ENCODE peak calls at places on chromosome 21, in four cellular contexts. W, M, N and R are unnamed samples.

GRCh38 chr21:44527983-44528633 is 11.9 kb downstream of the KRTAP10-1 start:
- DNase-seq in W (no peak), N (peak; percentile 34), M (no peak), R (no peak)

GRCh38 chr21:36097427-36098230 is 27.8 kb downstream of the CBR1 start:
- DNase-seq in W (no peak), N (no peak), M (peak; percentile 49), R (no peak)

GRCh38 chr21:37574751-37575150 is 208.2 kb downstream of the DYRK1A start:
- DNase-seq in W (no peak), N (no peak), M (no peak), R (no peak)

GRCh38 chr21:17688912-17689874 is 76.5 kb upstream of the BTG3 start:
- DNase-seq in W (peak; percentile 59), M (peak; percentile 26), N (peak; percentile 57), R (no peak)

GRCh38 chr21:44290327-44291077 is 4.8 kb downstream of the AIRE start:
- DNase-seq in N (no peak), W (no peak), M (no peak), R (no peak)

GRCh38 chr21:25578070-25578961 is 29.0 kb downstream of the MRPL39 start:
- DNase-seq in M (peak; percentile 89), W (no peak), N (no peak), R (no peak)

GRCh38 chr21:21230672-21231071 is 232.5 kb downstream of the NCAM2 start:
- DNase-seq in M (no peak), N (no peak), W (no peak), R (no peak)

GRCh38 chr21:45358711-45359310 is 46.2 kb upstream of the COL18A1 start:
- DNase-seq in N (peak; percentile 26), M (no peak), W (no peak), R (no peak)

GRCh38 chr21:37563641-37564340 is 197.2 kb downstream of the DYRK1A start:
- DNase-seq in M (peak; percentile 97), N (peak; percentile 96), W (peak; percentile 93), R (peak; percentile 80)

GRCh38 chr21:45327458-45328197 is 39.9 kb upstream of the POFUT2 start:
- DNase-seq in M (no peak), N (peak; percentile 46), W (no peak), R (no peak)

GRCh38 chr21:22278366-22278765 is 1280.2 kb downstream of the NCAM2 start:
- DNase-seq in N (no peak), W (no peak), M (no peak), R (no peak)

GRCh38 chr21:37866027-37866426 is 50.2 kb downstream of the KCNJ6 start:
- DNase-seq in W (peak; percentile 2), M (peak; percentile 16), N (peak; percentile 52), R (no peak)

GRCh38 chr21:22791986-22792560 is 1793.9 kb downstream of the NCAM2 start:
- DNase-seq in N (no peak), W (peak; percentile 32), M (peak; percentile 42), R (peak; percentile 4)

GRCh38 chr21:46021978-46022544 is 40.5 kb downstream of the COL6A1 start:
- DNase-seq in W (no peak), N (no peak), M (no peak), R (no peak)

GRCh38 chr21:37408464-37409193 is 42.1 kb downstream of the DYRK1A start:
- DNase-seq in W (no peak), N (no peak), M (no peak), R (no peak)

GRCh38 chr21:46122241-46122671 is 24.3 kb downstream of the COL6A2 start:
- DNase-seq in N (peak; percentile 39), W (peak; percentile 23), M (no peak), R (no peak)

GRCh38 chr21:27268290-27268689 is 301.4 kb upstream of the ADAMTS5 start:
- DNase-seq in M (no peak), N (no peak), W (no peak), R (no peak)

GRCh38 chr21:45410865-45411809 is 6.2 kb downstream of the COL18A1 start:
- DNase-seq in W (no peak), M (no peak), N (no peak), R (no peak)

GRCh38 chr21:26116456-26117011 is 54.0 kb downstream of the APP start:
- DNase-seq in W (no peak), N (no peak), M (no peak), R (no peak)

GRCh38 chr21:46594276-46594675 is 10.6 kb downstream of the S100B start:
- DNase-seq in M (no peak), W (no peak), N (no peak), R (no peak)

GRCh38 chr21:46634427-46634826 is 1.0 kb upstream of the PRMT2 start:
- DNase-seq in W (no peak), N (no peak), M (no peak), R (no peak)

GRCh38 chr21:38136201-38136600 is 120.6 kb upstream of the KCNJ15 start:
- DNase-seq in M (no peak), N (no peak), W (peak; percentile 56), R (no peak)

GRCh38 chr21:36665806-36666205 is 33.1 kb upstream of the SIM2 start:
- DNase-seq in N (no peak), M (no peak), W (no peak), R (no peak)

GRCh38 chr21:36429672-36430546 is 44.7 kb downstream of the CHAF1B start:
- DNase-seq in N (peak; percentile 81), W (peak; percentile 92), M (peak; percentile 88), R (peak; percentile 49)

GRCh38 chr21:26447932-26448331 is 125.2 kb downstream of the CYYR1 start:
- DNase-seq in W (no peak), M (no peak), N (no peak), R (no peak)

GRCh38 chr21:39096754-39097153 is 86.5 kb downstream of the PSMG1 start:
- DNase-seq in W (no peak), N (no peak), M (no peak), R (no peak)

GRCh38 chr21:42784276-42784675 is 95.1 kb downstream of the WDR4 start:
- DNase-seq in W (no peak), M (no peak), N (no peak), R (no peak)
- H3K4me3 ChIP-seq in W (no peak overlapping the region), M (no peak overlapping the region), N (peak overlapping the region; percentile 36), R (peak overlapping the region; percentile 7)

GRCh38 chr21:34886554-34887385 is 162.3 kb downstream of the RUNX1 start:
- DNase-seq in M (peak; percentile 39), N (peak; percentile 69), W (no peak), R (no peak)
- H3K4me3 ChIP-seq in M (peak overlapping the region; percentile 89), N (peak overlapping the region; percentile 70), W (peak overlapping the region; percentile 72), R (peak overlapping the region; percentile 61)

DNA sequence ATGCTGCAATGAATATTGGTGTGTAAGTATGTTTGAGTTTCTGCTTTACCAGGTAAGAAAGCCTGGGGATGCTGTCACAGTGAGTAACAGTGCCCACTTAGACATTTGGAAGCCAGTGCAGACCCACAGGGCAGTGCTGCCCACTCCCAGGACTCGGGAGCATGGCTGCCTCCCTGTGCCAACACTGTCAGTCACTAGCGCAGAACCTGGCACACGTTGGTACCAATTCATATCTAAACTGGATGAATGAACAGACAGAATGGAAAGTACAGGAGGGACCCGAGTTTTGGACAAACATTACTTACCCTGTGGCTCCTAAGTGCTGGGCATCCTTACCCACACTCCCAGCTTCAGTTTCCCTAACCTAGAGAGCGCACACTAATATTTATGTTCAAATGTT is 1.6 kb upstream of the EVA1C start:
- DNase-seq in M (no peak), W (no peak), N (no peak), R (no peak)
- H3K4me3 ChIP-seq in M (no peak overlapping the region), W (peak overlapping the region; percentile 58), N (peak overlapping the region; percentile 73), R (no peak overlapping the region)

DNA sequence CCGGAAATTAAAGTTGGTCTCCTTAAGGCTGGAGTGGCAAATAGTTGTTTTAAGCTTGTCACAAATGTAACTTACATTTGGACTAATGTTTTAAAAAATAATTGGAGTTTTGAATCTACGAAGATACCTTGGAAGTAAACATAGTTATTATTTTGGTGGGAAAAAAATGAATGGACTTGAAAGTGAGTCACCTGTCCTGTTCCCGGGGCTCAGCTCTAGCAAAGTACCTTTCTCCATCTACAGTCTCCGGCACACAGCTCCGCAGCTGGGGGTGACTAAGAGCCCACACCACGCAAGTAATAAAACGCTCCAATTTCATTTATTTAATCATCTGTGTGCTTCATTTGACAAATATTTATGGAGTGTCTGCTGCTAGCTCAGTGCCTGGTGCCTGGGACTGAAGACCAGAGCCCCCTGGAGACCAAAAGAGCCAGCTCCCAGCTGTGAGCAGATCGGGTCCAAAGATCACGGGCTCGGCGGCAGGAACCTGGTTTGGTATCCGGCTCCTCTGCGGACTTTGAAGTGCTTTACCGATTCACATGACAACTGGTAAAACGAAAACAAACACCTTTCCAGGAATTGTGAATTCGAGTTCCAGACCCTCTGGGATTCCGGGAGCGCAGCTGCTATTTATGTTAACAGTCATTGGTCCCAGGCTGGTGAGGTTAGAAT is 1.7 kb upstream of the RIPK4 start:
- DNase-seq in N (peak; percentile 51), W (peak; percentile 80), M (no peak), R (no peak)
- H3K4me3 ChIP-seq in N (peak overlapping the region; percentile 43), W (peak overlapping the region; percentile 92), M (no peak overlapping the region), R (no peak overlapping the region)

GRCh38 chr21:28771790-28772501 is 220.7 kb downstream of the LTN1 start:
- DNase-seq in N (no peak), W (no peak), M (no peak), R (no peak)
- H3K4me3 ChIP-seq in N (no peak overlapping the region), W (no peak overlapping the region), M (no peak overlapping the region), R (no peak overlapping the region)